ENCODE peak calls at places on chromosomes 7 and 10, in ten cellular contexts. J is NCI-H69; M is T1000; X is stimulated activated CD8-positive, alpha-beta memory T cell treated with anti-CD3 and anti-CD28 coated beads, Interleukin-7, amount 100 ng/mL, for 1 hour; F is T-helper 9 cell; C is CD8-positive, alpha-beta T cell; V is osteocyte; Z is T-cell; L is cerebellum; G is T-helper 22 cell. N is an unnamed sample.

GRCh38 chr10:4546500-4546899 is 279.5 kb upstream of the AKR1E2 start:
- DNase-seq in J (no peak), F (no peak), V (no peak), C (no peak), X (no peak), M (peak; percentile 1), Z (no peak), G (no peak), L (no peak), N (no peak)

GRCh38 chr7:142359694-142360279 is 101.9 kb upstream of the PRSS58 start:
- DNase-seq in X (no peak), M (no peak), L (no peak), J (no peak), V (no peak), F (no peak), G (no peak), C (no peak), Z (no peak), N (no peak)

GRCh38 chr10:49164587-49165188 is 23.5 kb downstream of the TMEM273 start:
- DNase-seq in X (no peak), G (no peak), M (no peak), L (no peak), Z (no peak), V (no peak), J (peak; percentile 13), C (peak; percentile 26), F (no peak), N (peak; percentile 68)

GRCh38 chr7:4661871-4662270 is 20.2 kb upstream of the FOXK1 start:
- DNase-seq in L (no peak), J (no peak), Z (no peak), M (no peak), V (no peak), C (no peak), F (no peak), X (no peak), G (no peak), N (no peak)

GRCh38 chr10:31261502-31262311 is 57.3 kb upstream of the ZEB1 start:
- DNase-seq in G (no peak), X (no peak), L (no peak), F (no peak), M (no peak), C (no peak), J (no peak), Z (no peak), V (no peak), N (no peak)

GRCh38 chr10:93475227-93475626 is 6.9 kb downstream of the MYOF start:
- DNase-seq in Z (no peak), V (no peak), F (no peak), C (no peak), L (no peak), G (no peak), X (no peak), M (no peak), J (no peak), N (no peak)

GRCh38 chr7:158595068-158595467 is 7.4 kb upstream of the PTPRN2 start:
- DNase-seq in V (no peak), F (no peak), L (no peak), X (no peak), G (no peak), Z (no peak), C (no peak), J (no peak), M (no peak), N (no peak)

GRCh38 chr7:3244241-3244814 is 56.7 kb upstream of the SDK1 start:
- DNase-seq in G (no peak), L (no peak), C (no peak), Z (no peak), M (peak; percentile 58), V (peak; percentile 38), J (peak; percentile 90), F (no peak), X (no peak), N (no peak)

GRCh38 chr7:10739401-10739800 is 234.3 kb upstream of the PHF14 start:
- DNase-seq in G (no peak), Z (no peak), J (no peak), L (no peak), F (no peak), V (no peak), C (no peak), M (no peak), X (no peak), N (no peak)

GRCh38 chr10:29012926-29013554 is 275.8 kb upstream of the LYZL1 start:
- DNase-seq in V (no peak), C (no peak), G (no peak), M (no peak), L (no peak), X (no peak), J (no peak), F (no peak), Z (no peak), N (no peak)

GRCh38 chr10:60521974-60522405 is 132.3 kb upstream of the ANK3 start:
- DNase-seq in C (no peak), V (no peak), Z (no peak), F (no peak), M (no peak), X (no peak), L (no peak), G (no peak), J (peak; percentile 91), N (no peak)

GRCh38 chr7:1053816-1054370 is 9.5 kb downstream of the GPR146 start:
- DNase-seq in G (no peak), M (no peak), J (no peak), Z (no peak), C (no peak), V (no peak), X (no peak), F (no peak), L (no peak), N (no peak)

GRCh38 chr7:99958564-99959227 is 17.1 kb downstream of the AZGP1 start:
- DNase-seq in Z (no peak), X (no peak), V (no peak), M (no peak), J (peak; percentile 62), G (no peak), L (no peak), F (no peak), C (no peak), N (no peak)

GRCh38 chr10:48731654-48732053 is 47.0 kb downstream of the WDFY4 start:
- DNase-seq in J (no peak), X (no peak), Z (no peak), C (no peak), M (no peak), G (no peak), V (no peak), F (no peak), L (no peak), N (no peak)

N was measured in Caco-2.